ENCODE peak calls at places on chromosome 21, in five cellular contexts. Y is stimulated activated CD8-positive, alpha-beta memory T cell treated with anti-CD3 and anti-CD28 coated beads, Interleukin-15, amount 100 ng/mL, for 4 hours; P is stimulated activated CD4-positive, alpha-beta T cell treated with anti-CD3 and anti-CD28 coated beads, Interleukin-15, amount 100 ng/mL, for 1 hour; A is thoracic aorta; F is HT-29. B is an unnamed sample.

GRCh38 chr21:27033467-27033866 is 66.6 kb upstream of the ADAMTS5 start:
- DNase-seq in P (no peak), Y (no peak), F (no peak), A (no peak), B (no peak)

GRCh38 chr21:29989634-29990234 is 49.9 kb upstream of the GRIK1 start:
- DNase-seq in P (no peak), F (no peak), A (no peak), Y (no peak), B (no peak)

GRCh38 chr21:15421521-15421920 is 308.3 kb upstream of the USP25 start:
- DNase-seq in A (no peak), F (no peak), Y (no peak), P (no peak), B (no peak)

GRCh38 chr21:35048706-35049617 is at the start of gene RUNX1:
- DNase-seq in A (no peak), F (no peak), Y (peak; percentile 62), P (peak; percentile 33), B (no peak)

GRCh38 chr21:14762309-14762708 is 216.2 kb upstream of the SAMSN1 start:
- DNase-seq in P (no peak), Y (no peak), F (no peak), A (no peak), B (no peak)

GRCh38 chr21:26169611-26170470 is 729 bp downstream of the APP start:
- DNase-seq in F (peak; percentile 58), P (peak; percentile 17), Y (no peak), A (no peak), B (peak; percentile 22)

GRCh38 chr21:25732091-25732760 is 2.5 kb downstream of the ATP5PF start:
- DNase-seq in A (no peak), P (no peak), Y (no peak), F (no peak), B (no peak)

GRCh38 chr21:33070921-33071877 is 1.3 kb downstream of the OLIG1 start:
- DNase-seq in A (no peak), P (peak; percentile 8), Y (no peak), F (no peak), B (peak; percentile 30)

GRCh38 chr21:36129219-36129618 is 5.7 kb upstream of the CBR3 start:
- DNase-seq in F (no peak), A (no peak), P (no peak), Y (no peak), B (no peak)

GRCh38 chr21:17903929-17904639 is 84.9 kb upstream of the C21orf91 start:
- DNase-seq in A (no peak), F (no peak), P (no peak), Y (no peak), B (no peak)

GRCh38 chr21:35015435-35016024 is 33.6 kb downstream of the RUNX1 start:
- DNase-seq in F (no peak), A (no peak), Y (no peak), P (no peak), B (no peak)

GRCh38 chr21:42081931-42082381 is 10.8 kb downstream of the UMODL1 start:
- DNase-seq in F (no peak), P (no peak), Y (no peak), A (no peak), B (no peak)

GRCh38 chr21:15809065-15809464 is 79.3 kb downstream of the USP25 start:
- DNase-seq in Y (no peak), F (no peak), A (no peak), P (no peak), B (no peak)

GRCh38 chr21:42980312-42980958 is 6.1 kb downstream of the PKNOX1 start:
- DNase-seq in Y (no peak), P (no peak), A (no peak), F (no peak), B (no peak)

GRCh38 chr21:26506951-26507350 is 66.1 kb downstream of the CYYR1 start:
- DNase-seq in P (no peak), F (no peak), Y (no peak), A (no peak), B (no peak)

GRCh38 chr21:43644609-43645008 is 14.7 kb downstream of the HSF2BP start:
- DNase-seq in F (no peak), A (no peak), Y (no peak), P (no peak), B (no peak)

GRCh38 chr21:43949499-43950208 is 62.5 kb upstream of the TRAPPC10 start:
- DNase-seq in F (no peak), A (no peak), P (no peak), Y (no peak), B (no peak)

GRCh38 chr21:21463456-21463855 is 465.2 kb downstream of the NCAM2 start:
- DNase-seq in A (no peak), P (no peak), F (no peak), Y (no peak), B (no peak)

GRCh38 chr21:31221051-31221450 is 123.0 kb downstream of the TIAM1 start:
- DNase-seq in P (no peak), F (no peak), A (no peak), Y (no peak), B (no peak)

GRCh38 chr21:16563795-16564194 is 834.0 kb downstream of the USP25 start:
- DNase-seq in F (no peak), A (no peak), P (no peak), Y (no peak), B (peak; percentile 11)

GRCh38 chr21:46393941-46394818 is 64.5 kb upstream of the DIP2A start:
- DNase-seq in A (no peak), Y (no peak), F (no peak), P (no peak), B (no peak)

GRCh38 chr21:45753445-45753844 is 109.9 kb downstream of the PCBP3 start:
- DNase-seq in A (no peak), Y (no peak), P (no peak), F (no peak), B (no peak)

GRCh38 chr21:30436986-30437385 is 3.1 kb upstream of the KRTAP15-1 start:
- DNase-seq in F (no peak), Y (no peak), A (no peak), P (no peak), B (no peak)

GRCh38 chr21:31972622-31973021 is 99.8 kb downstream of the HUNK start:
- DNase-seq in Y (no peak), A (no peak), P (no peak), F (no peak), B (no peak)

GRCh38 chr21:44938976-44939531 is 775 bp upstream of the SLX9 start:
- DNase-seq in A (no peak), Y (no peak), F (no peak), P (no peak), B (no peak)

GRCh38 chr21:30240661-30241060 is 24.8 kb upstream of the CLDN8 start:
- DNase-seq in Y (no peak), F (no peak), A (no peak), P (no peak), B (no peak)

GRCh38 chr21:22993822-22994574 is 1995.8 kb downstream of the NCAM2 start:
- DNase-seq in F (no peak), A (no peak), Y (no peak), P (no peak), B (no peak)

GRCh38 chr21:45405819-45406762 is 1.1 kb downstream of the COL18A1 start:
- DNase-seq in Y (no peak), P (peak; percentile 13), F (no peak), A (no peak), B (no peak)

GRCh38 chr21:35045539-35046222 is 3.4 kb downstream of the RUNX1 start:
- DNase-seq in F (no peak), Y (no peak), A (no peak), P (no peak), B (no peak)

GRCh38 chr21:34700605-34701004 is 31.8 kb downstream of the CLIC6 start:
- DNase-seq in Y (no peak), P (no peak), F (no peak), A (no peak), B (no peak)

GRCh38 chr21:41961282-41961701 is 7.5 kb upstream of the C2CD2 start:
- DNase-seq in A (no peak), F (no peak), P (no peak), Y (no peak), B (no peak)

B was measured in A549.